ENCODE peak calls at places on chromosomes 12 and 14, in six cellular contexts. D is amniotic stem cell; C is fibroblast of pulmonary artery; Y is M059J; F is central memory CD8-positive, alpha-beta T cell; G is AG10803. K is an unnamed sample.
A peak's percentile ranks its signal among the peaks of the same experiment; 100 is the strongest.

GRCh38 chr12:71661977-71662522 is 1.6 kb downstream of the ZFC3H1 start:
- DNase-seq in D (peak; percentile 20), C (peak; percentile 82), Y (peak; percentile 15), F (no peak), G (peak; percentile 53), K (peak; percentile 52)

GRCh38 chr12:56189918-56190694 is 823 bp upstream of the SMARCC2 start:
- DNase-seq in D (peak; percentile 61), C (peak; percentile 84), Y (peak; percentile 86), F (peak; percentile 61), G (peak; percentile 75), K (peak; percentile 88)

GRCh38 chr12:87807127-87807526 is 222.1 kb downstream of the C12orf50 start:
- DNase-seq in D (no peak), C (no peak), Y (no peak), F (no peak), G (no peak), K (peak; percentile 32)

GRCh38 chr12:6452908-6453630 is 1.2 kb downstream of the TAPBPL start:
- DNase-seq in D (no peak), C (no peak), Y (no peak), F (no peak), G (no peak), K (no peak)

GRCh38 chr12:105843989-105844768 is 294.6 kb downstream of the NUAK1 start:
- DNase-seq in D (no peak), C (no peak), Y (no peak), F (no peak), G (peak; percentile 89), K (peak; percentile 10)

GRCh38 chr12:46342562-46343033 is 30.0 kb downstream of the SLC38A2 start:
- DNase-seq in D (no peak), C (peak; percentile 56), Y (peak; percentile 73), F (peak; percentile 17), G (peak; percentile 49), K (peak; percentile 60)

GRCh38 chr14:100463937-100464336 is 123.3 kb downstream of the BEGAIN start:
- DNase-seq in D (no peak), C (no peak), Y (no peak), F (no peak), G (no peak), K (no peak)

GRCh38 chr14:54577977-54578376 is 11.0 kb downstream of the SAMD4A start:
- DNase-seq in D (no peak), C (no peak), Y (no peak), F (no peak), G (peak; percentile 33), K (peak; percentile 54)

GRCh38 chr12:54958048-54958658 is 26.4 kb downstream of the TESPA1 start:
- DNase-seq in D (peak; percentile 52), C (peak; percentile 86), Y (peak; percentile 45), F (peak; percentile 20), G (peak; percentile 69), K (peak; percentile 67)

GRCh38 chr14:36665887-36666415 is 4.3 kb downstream of the PAX9 start:
- DNase-seq in D (no peak), C (no peak), Y (no peak), F (no peak), G (no peak), K (no peak)

GRCh38 chr14:103404920-103405319 is 19.7 kb downstream of the MARK3 start:
- DNase-seq in D (no peak), C (peak; percentile 79), Y (no peak), F (no peak), G (no peak), K (no peak)

GRCh38 chr12:46218509-46219095 is 50.2 kb downstream of the SLC38A1 start:
- DNase-seq in D (no peak), C (no peak), Y (no peak), F (no peak), G (no peak), K (no peak)

GRCh38 chr14:44300911-44301310 is 206.2 kb downstream of the FSCB start:
- DNase-seq in D (no peak), C (no peak), Y (no peak), F (no peak), G (no peak), K (no peak)

K was measured in mesenchymal stem cell.